ENCODE peak calls at places on chromosomes 16 and 17, in four cellular contexts. D, E, P and Z are unnamed samples.

GRCh38 chr16:68668266-68668665 is 23.2 kb downstream of the CDH3 start:
- DNase-seq in E (no peak), P (no peak), D (peak; percentile 7), Z (no peak)

GRCh38 chr16:57945740-57946138 is 25.2 kb downstream of the CNGB1 start:
- DNase-seq in E (no peak), P (no peak), D (no peak), Z (no peak)

GRCh38 chr17:41825175-41825845 is 10.7 kb downstream of the NT5C3B start:
- DNase-seq in P (no peak), D (no peak), E (no peak), Z (no peak)

GRCh38 chr16:17318200-17318599 is 152.6 kb downstream of the XYLT1 start:
- DNase-seq in E (no peak), D (no peak), P (no peak), Z (no peak)

GRCh38 chr16:11005611-11005975 is 61.2 kb downstream of the CLEC16A start:
- DNase-seq in D (no peak), P (no peak), E (no peak), Z (no peak)

GRCh38 chr16:81480856-81481821 is 36.5 kb downstream of the CMIP start:
- DNase-seq in E (no peak), D (peak; percentile 39), P (no peak), Z (no peak)

GRCh38 chr16:49496656-49497055 is 123.1 kb downstream of the C16orf78 start:
- DNase-seq in E (no peak), P (no peak), D (no peak), Z (no peak)

GRCh38 chr17:17710728-17711541 is 29.7 kb downstream of the RAI1 start:
- DNase-seq in E (no peak), D (no peak), P (no peak), Z (peak; percentile 85)

GRCh38 chr17:18191071-18191667 is 7.5 kb downstream of the ALKBH5 start:
- DNase-seq in D (no peak), P (no peak), E (no peak), Z (no peak)

GRCh38 chr16:19418200-19418599 is 517 bp downstream of the TMC5 start:
- DNase-seq in E (no peak), D (no peak), P (no peak), Z (no peak)

GRCh38 chr16:21603920-21604319 is 4.5 kb downstream of the METTL9 start:
- DNase-seq in P (no peak), E (no peak), D (no peak), Z (no peak)

GRCh38 chr17:2084129-2084765 is 29.3 kb downstream of the HIC1 start:
- DNase-seq in E (no peak), P (no peak), D (no peak), Z (no peak)

GRCh38 chr17:79612468-79613194 is 1.8 kb upstream of the RBFOX3 start:
- DNase-seq in E (peak; percentile 88), P (no peak), D (peak; percentile 9), Z (peak; percentile 97)

GRCh38 chr16:53052519-53053501 is at the start of gene CHD9NB:
- DNase-seq in D (peak; percentile 56), E (no peak), P (no peak), Z (no peak)

GRCh38 chr16:53781023-53781605 is 77.2 kb downstream of the FTO start:
- DNase-seq in P (no peak), E (no peak), D (no peak), Z (no peak)

GRCh38 chr16:77306050-77306616 is 106.9 kb downstream of the SYCE1L start:
- DNase-seq in D (no peak), E (peak; percentile 54), P (no peak), Z (no peak)

GRCh38 chr17:9356488-9356911 is 219.1 kb downstream of the STX8 start:
- DNase-seq in D (peak; percentile 60), E (no peak), P (no peak), Z (no peak)

GRCh38 chr16:678858-679807 is 1.1 kb upstream of the STUB1 start:
- DNase-seq in P (no peak), D (peak; percentile 45), E (peak; percentile 50), Z (no peak)

GRCh38 chr17:72502111-72502939 is 381.5 kb downstream of the SOX9 start:
- DNase-seq in D (no peak), P (no peak), E (no peak), Z (no peak)

GRCh38 chr17:70295732-70296131 is 126.4 kb downstream of the KCNJ2 start:
- DNase-seq in P (no peak), E (no peak), D (no peak), Z (no peak)

GRCh38 chr17:21199311-21199710 is 14.7 kb downstream of the TMEM11 start:
- DNase-seq in D (no peak), P (no peak), E (no peak), Z (no peak)

GRCh38 chr16:19114359-19115147 is 789 bp downstream of the ITPRIPL2 start:
- DNase-seq in E (peak; percentile 27), P (peak; percentile 85), D (no peak), Z (peak; percentile 49)

GRCh38 chr17:32265192-32265895 is at the start of gene RHBDL3:
- DNase-seq in P (no peak), E (peak; percentile 35), D (no peak), Z (peak; percentile 61)

GRCh38 chr17:73650147-73650546 is 5.9 kb upstream of the SDK2 start:
- DNase-seq in D (peak; percentile 5), P (peak; percentile 38), E (peak; percentile 48), Z (no peak)